ENCODE peak calls at places on chromosome 22, in eight cellular contexts. G is NCI-H1105; L is activated T-helper 2 cell treated with anti-CD3 and anti-CD28 coated beads, Interferon-gamma antibody, Interleukin-2, Interleukin-4, amounts not matched to agents 10 μg/mL and 5 μg/mL and 100 μg/mL, durations not matched to agents 14 hours and 24 hours and 36 hours; X is activated CD4-positive, alpha-beta T cell treated with anti-CD3 and anti-CD28 coated beads for 24 hours; R is adrenal gland; E is stimulated activated CD4-positive, alpha-beta T cell treated with anti-CD3 and anti-CD28 coated beads, Interleukin-4, amount 100 ng/mL, for 48 hours; F is BJ; Y is A673. P is an unnamed sample.

GRCh38 chr22:46830841-46831240 is 68.4 kb downstream of the TBC1D22A start:
- DNase-seq in F (no peak), L (no peak), G (no peak), Y (no peak), E (no peak), R (no peak), X (no peak), P (no peak)

GRCh38 chr22:28316014-28316413 is 363.6 kb downstream of the TTC28 start:
- DNase-seq in Y (no peak), L (no peak), G (no peak), X (no peak), F (no peak), E (no peak), R (no peak), P (no peak)

GRCh38 chr22:30890689-30891442 is 77.7 kb downstream of the MORC2 start:
- DNase-seq in G (no peak), R (peak), E (peak), Y (peak), X (no peak), L (no peak), F (no peak), P (peak)

GRCh38 chr22:37178350-37179125 is 9.5 kb downstream of the C1QTNF6 start:
- DNase-seq in Y (no peak), L (no peak), F (no peak), X (no peak), E (no peak), R (peak), G (no peak), P (no peak)

GRCh38 chr22:45478108-45478771 is 24.4 kb upstream of the FBLN1 start:
- DNase-seq in X (no peak), E (no peak), L (no peak), Y (no peak), R (no peak), F (peak), G (no peak), P (no peak)

GRCh38 chr22:42357221-42357620 is 75.0 kb downstream of the NFAM1 start:
- DNase-seq in G (no peak), X (no peak), R (no peak), Y (no peak), E (no peak), F (no peak), L (no peak), P (no peak)

GRCh38 chr22:35561796-35562526 is 21.3 kb downstream of the RASD2 start:
- DNase-seq in R (no peak), E (no peak), Y (peak), X (no peak), F (no peak), G (no peak), L (no peak), P (no peak)

GRCh38 chr22:37036655-37037377 is 14.7 kb upstream of the KCTD17 start:
- DNase-seq in G (no peak), E (no peak), F (no peak), R (no peak), Y (no peak), X (no peak), L (no peak), P (no peak)

GRCh38 chr22:30744224-30744623 is 49.5 kb downstream of the OSBP2 start:
- DNase-seq in L (no peak), R (no peak), G (no peak), X (no peak), F (no peak), E (no peak), Y (no peak), P (no peak)

GRCh38 chr22:22772396-22772795 is 115.2 kb upstream of the IGLL5 start:
- DNase-seq in F (no peak), E (no peak), L (no peak), Y (no peak), X (no peak), R (no peak), G (no peak), P (no peak)

GRCh38 chr22:21866821-21867527 is 471 bp downstream of the MAPK1 start:
- DNase-seq in E (peak), X (no peak), G (no peak), L (peak), R (peak), F (no peak), Y (peak), P (peak)

GRCh38 chr22:37569009-37569920 is 9.0 kb downstream of the CDC42EP1 start:
- DNase-seq in R (no peak), X (no peak), E (no peak), L (no peak), G (no peak), F (no peak), Y (no peak), P (peak)